ENCODE peak calls at places on chromosome 21, in four cellular contexts. J is naive thymus-derived CD8-positive, alpha-beta T cell; N is effector memory CD4-positive, alpha-beta T cell; M is T-cell. I is an unnamed sample.

GRCh38 chr21:43866659-43867331 is 1.8 kb downstream of the AGPAT3 start:
- DNase-seq in J (no peak), N (peak), M (no peak), I (no peak)

GRCh38 chr21:18832950-18833349 is 429.4 kb upstream of the TMPRSS15 start:
- DNase-seq in J (no peak), N (no peak), M (no peak), I (no peak)

GRCh38 chr21:20970691-20971090 is 27.5 kb upstream of the NCAM2 start:
- DNase-seq in J (no peak), N (no peak), M (no peak), I (no peak)

GRCh38 chr21:44710294-44710665 is 1.1 kb downstream of the TSPEAR start:
- DNase-seq in J (no peak), N (no peak), M (no peak), I (no peak)

GRCh38 chr21:23804866-23805265 is 1802.4 kb downstream of the MRPL39 start:
- DNase-seq in J (no peak), N (no peak), M (no peak), I (no peak)

GRCh38 chr21:34642211-34643075 is 26.4 kb upstream of the CLIC6 start:
- DNase-seq in J (no peak), N (no peak), M (no peak), I (no peak)

GRCh38 chr21:35511298-35512162 is 462.4 kb upstream of the RUNX1 start:
- DNase-seq in J (no peak), N (no peak), M (no peak), I (no peak)

GRCh38 chr21:46425566-46425965 is 33.1 kb upstream of the DIP2A start:
- DNase-seq in J (peak), N (peak), M (peak), I (no peak)

GRCh38 chr21:43819511-43820405 is 30.4 kb downstream of the RRP1 start:
- DNase-seq in J (no peak), N (no peak), M (no peak), I (no peak)